ENCODE peak calls at places on chromosomes 3 and 15, in ten cellular contexts. One of them, this sample, is unnamed.
A peak's percentile ranks its signal among the peaks of the same experiment; 100 is the strongest.

GRCh38 chr15:62665449-62665848 is 377.1 kb upstream of the TPM1 start:
- DNase-seq in stimulated activated CD4-positive, alpha-beta T cell treated with anti-CD3 and anti-CD28 coated beads, Interleukin-4, amount 100 ng/mL, for 48 hours: no peak
- DNase-seq in HEK293T: no peak
- DNase-seq in stimulated activated CD8-positive, alpha-beta memory T cell treated with anti-CD3 and anti-CD28 coated beads, Interleukin-7, amount 100 ng/mL, for 24 hours: no peak
- DNase-seq in caudate nucleus: no peak
- DNase-seq in NCI-H460: no peak
- DNase-seq in mucosa of gallbladder: no peak
- DNase-seq in amniotic stem cell: no peak
- DNase-seq in globus pallidus: no peak
- DNase-seq in T-helper 22 cell: no peak
- DNase-seq in this sample: no peak

GRCh38 chr3:46571684-46572083 is 5.6 kb upstream of the LRRC2 start:
- DNase-seq in stimulated activated CD4-positive, alpha-beta T cell treated with anti-CD3 and anti-CD28 coated beads, Interleukin-4, amount 100 ng/mL, for 48 hours: no peak
- DNase-seq in HEK293T: no peak
- DNase-seq in stimulated activated CD8-positive, alpha-beta memory T cell treated with anti-CD3 and anti-CD28 coated beads, Interleukin-7, amount 100 ng/mL, for 24 hours: no peak
- DNase-seq in caudate nucleus: no peak
- DNase-seq in NCI-H460: no peak
- DNase-seq in mucosa of gallbladder: no peak
- DNase-seq in amniotic stem cell: no peak
- DNase-seq in globus pallidus: no peak
- DNase-seq in T-helper 22 cell: no peak
- DNase-seq in this sample: no peak

GRCh38 chr15:44317423-44317822 is 28.9 kb downstream of the GOLM2 start:
- DNase-seq in stimulated activated CD4-positive, alpha-beta T cell treated with anti-CD3 and anti-CD28 coated beads, Interleukin-4, amount 100 ng/mL, for 48 hours: no peak
- DNase-seq in HEK293T: no peak
- DNase-seq in stimulated activated CD8-positive, alpha-beta memory T cell treated with anti-CD3 and anti-CD28 coated beads, Interleukin-7, amount 100 ng/mL, for 24 hours: no peak
- DNase-seq in caudate nucleus: no peak
- DNase-seq in NCI-H460: no peak
- DNase-seq in mucosa of gallbladder: no peak
- DNase-seq in amniotic stem cell: no peak
- DNase-seq in globus pallidus: no peak
- DNase-seq in T-helper 22 cell: no peak
- DNase-seq in this sample: peak; percentile 27

GRCh38 chr3:166110102-166110501 is 272.9 kb upstream of the BCHE start:
- DNase-seq in stimulated activated CD4-positive, alpha-beta T cell treated with anti-CD3 and anti-CD28 coated beads, Interleukin-4, amount 100 ng/mL, for 48 hours: no peak
- DNase-seq in HEK293T: no peak
- DNase-seq in stimulated activated CD8-positive, alpha-beta memory T cell treated with anti-CD3 and anti-CD28 coated beads, Interleukin-7, amount 100 ng/mL, for 24 hours: no peak
- DNase-seq in caudate nucleus: no peak
- DNase-seq in NCI-H460: no peak
- DNase-seq in mucosa of gallbladder: no peak
- DNase-seq in amniotic stem cell: no peak
- DNase-seq in globus pallidus: no peak
- DNase-seq in T-helper 22 cell: no peak
- DNase-seq in this sample: no peak

GRCh38 chr3:126180477-126181397 is at the start of gene ALDH1L1:
- DNase-seq in stimulated activated CD4-positive, alpha-beta T cell treated with anti-CD3 and anti-CD28 coated beads, Interleukin-4, amount 100 ng/mL, for 48 hours: no peak
- DNase-seq in HEK293T: no peak
- DNase-seq in stimulated activated CD8-positive, alpha-beta memory T cell treated with anti-CD3 and anti-CD28 coated beads, Interleukin-7, amount 100 ng/mL, for 24 hours: no peak
- DNase-seq in caudate nucleus: peak; percentile 41
- DNase-seq in NCI-H460: no peak
- DNase-seq in mucosa of gallbladder: peak; percentile 64
- DNase-seq in amniotic stem cell: no peak
- DNase-seq in globus pallidus: peak; percentile 78
- DNase-seq in T-helper 22 cell: no peak
- DNase-seq in this sample: no peak

GRCh38 chr15:62739082-62739481 is 303.5 kb upstream of the TPM1 start:
- DNase-seq in stimulated activated CD4-positive, alpha-beta T cell treated with anti-CD3 and anti-CD28 coated beads, Interleukin-4, amount 100 ng/mL, for 48 hours: no peak
- DNase-seq in HEK293T: no peak
- DNase-seq in stimulated activated CD8-positive, alpha-beta memory T cell treated with anti-CD3 and anti-CD28 coated beads, Interleukin-7, amount 100 ng/mL, for 24 hours: no peak
- DNase-seq in caudate nucleus: no peak
- DNase-seq in NCI-H460: no peak
- DNase-seq in mucosa of gallbladder: no peak
- DNase-seq in amniotic stem cell: no peak
- DNase-seq in globus pallidus: no peak
- DNase-seq in T-helper 22 cell: no peak
- DNase-seq in this sample: no peak

GRCh38 chr3:23856286-23856685 is 50.5 kb downstream of the UBE2E1 start:
- DNase-seq in stimulated activated CD4-positive, alpha-beta T cell treated with anti-CD3 and anti-CD28 coated beads, Interleukin-4, amount 100 ng/mL, for 48 hours: no peak
- DNase-seq in HEK293T: no peak
- DNase-seq in stimulated activated CD8-positive, alpha-beta memory T cell treated with anti-CD3 and anti-CD28 coated beads, Interleukin-7, amount 100 ng/mL, for 24 hours: no peak
- DNase-seq in caudate nucleus: no peak
- DNase-seq in NCI-H460: no peak
- DNase-seq in mucosa of gallbladder: no peak
- DNase-seq in amniotic stem cell: no peak
- DNase-seq in globus pallidus: no peak
- DNase-seq in T-helper 22 cell: no peak
- DNase-seq in this sample: no peak

GRCh38 chr3:69612791-69613190 is 126.5 kb upstream of the MITF start:
- DNase-seq in stimulated activated CD4-positive, alpha-beta T cell treated with anti-CD3 and anti-CD28 coated beads, Interleukin-4, amount 100 ng/mL, for 48 hours: no peak
- DNase-seq in HEK293T: no peak
- DNase-seq in stimulated activated CD8-positive, alpha-beta memory T cell treated with anti-CD3 and anti-CD28 coated beads, Interleukin-7, amount 100 ng/mL, for 24 hours: no peak
- DNase-seq in caudate nucleus: no peak
- DNase-seq in NCI-H460: no peak
- DNase-seq in mucosa of gallbladder: no peak
- DNase-seq in amniotic stem cell: no peak
- DNase-seq in globus pallidus: no peak
- DNase-seq in T-helper 22 cell: no peak
- DNase-seq in this sample: no peak

GRCh38 chr15:73930790-73931281 is 4.6 kb downstream of the LOXL1 start:
- DNase-seq in stimulated activated CD4-positive, alpha-beta T cell treated with anti-CD3 and anti-CD28 coated beads, Interleukin-4, amount 100 ng/mL, for 48 hours: no peak
- DNase-seq in HEK293T: no peak
- DNase-seq in stimulated activated CD8-positive, alpha-beta memory T cell treated with anti-CD3 and anti-CD28 coated beads, Interleukin-7, amount 100 ng/mL, for 24 hours: no peak
- DNase-seq in caudate nucleus: no peak
- DNase-seq in NCI-H460: no peak
- DNase-seq in mucosa of gallbladder: no peak
- DNase-seq in amniotic stem cell: peak; percentile 60
- DNase-seq in globus pallidus: no peak
- DNase-seq in T-helper 22 cell: no peak
- DNase-seq in this sample: no peak

GRCh38 chr3:152550284-152550683 is 281.6 kb downstream of the MBNL1 start:
- DNase-seq in stimulated activated CD4-positive, alpha-beta T cell treated with anti-CD3 and anti-CD28 coated beads, Interleukin-4, amount 100 ng/mL, for 48 hours: no peak
- DNase-seq in HEK293T: no peak
- DNase-seq in stimulated activated CD8-positive, alpha-beta memory T cell treated with anti-CD3 and anti-CD28 coated beads, Interleukin-7, amount 100 ng/mL, for 24 hours: no peak
- DNase-seq in caudate nucleus: no peak
- DNase-seq in NCI-H460: no peak
- DNase-seq in mucosa of gallbladder: no peak
- DNase-seq in amniotic stem cell: no peak
- DNase-seq in globus pallidus: no peak
- DNase-seq in T-helper 22 cell: no peak
- DNase-seq in this sample: no peak

GRCh38 chr15:44595656-44596510 is 58.9 kb downstream of the EIF3J start:
- DNase-seq in stimulated activated CD4-positive, alpha-beta T cell treated with anti-CD3 and anti-CD28 coated beads, Interleukin-4, amount 100 ng/mL, for 48 hours: no peak
- DNase-seq in HEK293T: no peak
- DNase-seq in stimulated activated CD8-positive, alpha-beta memory T cell treated with anti-CD3 and anti-CD28 coated beads, Interleukin-7, amount 100 ng/mL, for 24 hours: no peak
- DNase-seq in caudate nucleus: no peak
- DNase-seq in NCI-H460: no peak
- DNase-seq in mucosa of gallbladder: no peak
- DNase-seq in amniotic stem cell: no peak
- DNase-seq in globus pallidus: no peak
- DNase-seq in T-helper 22 cell: no peak
- DNase-seq in this sample: no peak

GRCh38 chr3:14228611-14229470 is 50.2 kb downstream of the LSM3 start:
- DNase-seq in stimulated activated CD4-positive, alpha-beta T cell treated with anti-CD3 and anti-CD28 coated beads, Interleukin-4, amount 100 ng/mL, for 48 hours: no peak
- DNase-seq in HEK293T: no peak
- DNase-seq in stimulated activated CD8-positive, alpha-beta memory T cell treated with anti-CD3 and anti-CD28 coated beads, Interleukin-7, amount 100 ng/mL, for 24 hours: no peak
- DNase-seq in caudate nucleus: no peak
- DNase-seq in NCI-H460: no peak
- DNase-seq in mucosa of gallbladder: no peak
- DNase-seq in amniotic stem cell: no peak
- DNase-seq in globus pallidus: no peak
- DNase-seq in T-helper 22 cell: no peak
- DNase-seq in this sample: peak; percentile 56

GRCh38 chr15:66862878-66863335 is 160.9 kb downstream of the SMAD6 start:
- DNase-seq in stimulated activated CD4-positive, alpha-beta T cell treated with anti-CD3 and anti-CD28 coated beads, Interleukin-4, amount 100 ng/mL, for 48 hours: peak; percentile 79
- DNase-seq in HEK293T: peak; percentile 85
- DNase-seq in stimulated activated CD8-positive, alpha-beta memory T cell treated with anti-CD3 and anti-CD28 coated beads, Interleukin-7, amount 100 ng/mL, for 24 hours: peak; percentile 56
- DNase-seq in caudate nucleus: peak; percentile 37
- DNase-seq in NCI-H460: peak; percentile 87
- DNase-seq in mucosa of gallbladder: peak; percentile 78
- DNase-seq in amniotic stem cell: peak; percentile 38
- DNase-seq in globus pallidus: peak; percentile 33
- DNase-seq in T-helper 22 cell: peak; percentile 20
- DNase-seq in this sample: peak; percentile 74

GRCh38 chr3:77919244-77919643 is 879.3 kb downstream of the ROBO2 start:
- DNase-seq in stimulated activated CD4-positive, alpha-beta T cell treated with anti-CD3 and anti-CD28 coated beads, Interleukin-4, amount 100 ng/mL, for 48 hours: no peak
- DNase-seq in HEK293T: no peak
- DNase-seq in stimulated activated CD8-positive, alpha-beta memory T cell treated with anti-CD3 and anti-CD28 coated beads, Interleukin-7, amount 100 ng/mL, for 24 hours: no peak
- DNase-seq in caudate nucleus: no peak
- DNase-seq in NCI-H460: no peak
- DNase-seq in mucosa of gallbladder: no peak
- DNase-seq in amniotic stem cell: no peak
- DNase-seq in globus pallidus: no peak
- DNase-seq in T-helper 22 cell: no peak
- DNase-seq in this sample: no peak

GRCh38 chr3:64022451-64023186 is 675 bp downstream of the PSMD6 start:
- DNase-seq in stimulated activated CD4-positive, alpha-beta T cell treated with anti-CD3 and anti-CD28 coated beads, Interleukin-4, amount 100 ng/mL, for 48 hours: no peak
- DNase-seq in HEK293T: no peak
- DNase-seq in stimulated activated CD8-positive, alpha-beta memory T cell treated with anti-CD3 and anti-CD28 coated beads, Interleukin-7, amount 100 ng/mL, for 24 hours: no peak
- DNase-seq in caudate nucleus: no peak
- DNase-seq in NCI-H460: no peak
- DNase-seq in mucosa of gallbladder: no peak
- DNase-seq in amniotic stem cell: no peak
- DNase-seq in globus pallidus: no peak
- DNase-seq in T-helper 22 cell: peak; percentile 12
- DNase-seq in this sample: no peak

GRCh38 chr3:118688396-118688884 is 346.2 kb downstream of the IGSF11 start:
- DNase-seq in stimulated activated CD4-positive, alpha-beta T cell treated with anti-CD3 and anti-CD28 coated beads, Interleukin-4, amount 100 ng/mL, for 48 hours: no peak
- DNase-seq in HEK293T: no peak
- DNase-seq in stimulated activated CD8-positive, alpha-beta memory T cell treated with anti-CD3 and anti-CD28 coated beads, Interleukin-7, amount 100 ng/mL, for 24 hours: no peak
- DNase-seq in caudate nucleus: no peak
- DNase-seq in NCI-H460: no peak
- DNase-seq in mucosa of gallbladder: no peak
- DNase-seq in amniotic stem cell: no peak
- DNase-seq in globus pallidus: no peak
- DNase-seq in T-helper 22 cell: no peak
- DNase-seq in this sample: no peak

GRCh38 chr15:63583027-63583426 is 14.2 kb upstream of the FBXL22 start:
- DNase-seq in stimulated activated CD4-positive, alpha-beta T cell treated with anti-CD3 and anti-CD28 coated beads, Interleukin-4, amount 100 ng/mL, for 48 hours: no peak
- DNase-seq in HEK293T: no peak
- DNase-seq in stimulated activated CD8-positive, alpha-beta memory T cell treated with anti-CD3 and anti-CD28 coated beads, Interleukin-7, amount 100 ng/mL, for 24 hours: no peak
- DNase-seq in caudate nucleus: no peak
- DNase-seq in NCI-H460: no peak
- DNase-seq in mucosa of gallbladder: no peak
- DNase-seq in amniotic stem cell: peak; percentile 67
- DNase-seq in globus pallidus: no peak
- DNase-seq in T-helper 22 cell: no peak
- DNase-seq in this sample: no peak

This sample was measured in MV-4-11.